ENCODE peak calls at places on chromosomes 11 and 22, in five cellular contexts. One of them, this sample, is unnamed.

GRCh38 chr22:30572840-30573593 is 1.4 kb downstream of the GAL3ST1 start:
- DNase-seq in ovary: no peak
- DNase-seq in A549: peak; percentile 41
- DNase-seq in stomach: no peak
- DNase-seq in tibial nerve: no peak
- DNase-seq in this sample: peak; percentile 66

GRCh38 chr11:58513747-58514367 is 6.0 kb upstream of the OR5B21 start:
- DNase-seq in ovary: no peak
- DNase-seq in stomach: no peak
- DNase-seq in A549: peak; percentile 75
- DNase-seq in tibial nerve: peak; percentile 32
- DNase-seq in this sample: peak; percentile 14

GRCh38 chr22:31233001-31233400 is 20.9 kb downstream of the LIMK2 start:
- DNase-seq in tibial nerve: no peak
- DNase-seq in ovary: no peak
- DNase-seq in stomach: no peak
- DNase-seq in A549: no peak
- DNase-seq in this sample: no peak

GRCh38 chr22:43155789-43156188 is 4.4 kb downstream of the TSPO start:
- DNase-seq in ovary: no peak
- DNase-seq in tibial nerve: no peak
- DNase-seq in A549: no peak
- DNase-seq in stomach: no peak
- DNase-seq in this sample: no peak

GRCh38 chr22:44340271-44341239 is 27.8 kb upstream of the SHISAL1 start:
- DNase-seq in ovary: no peak
- DNase-seq in A549: no peak
- DNase-seq in tibial nerve: no peak
- DNase-seq in stomach: no peak
- DNase-seq in this sample: no peak

GRCh38 chr22:20021196-20022181 is 579 bp downstream of the TANGO2 start:
- DNase-seq in A549: no peak
- DNase-seq in stomach: peak; percentile 85
- DNase-seq in ovary: no peak
- DNase-seq in tibial nerve: peak; percentile 50
- DNase-seq in this sample: peak; percentile 42

GRCh38 chr11:96110302-96110701 is 186.4 kb upstream of the MTMR2 start:
- DNase-seq in A549: no peak
- DNase-seq in stomach: no peak
- DNase-seq in tibial nerve: no peak
- DNase-seq in ovary: no peak
- DNase-seq in this sample: no peak

GRCh38 chr11:122690801-122691649 is 35.5 kb downstream of the UBASH3B start:
- DNase-seq in A549: no peak
- DNase-seq in stomach: no peak
- DNase-seq in ovary: no peak
- DNase-seq in tibial nerve: peak; percentile 24
- DNase-seq in this sample: no peak

GRCh38 chr11:27812341-27812740 is 112.1 kb upstream of the BDNF start:
- DNase-seq in tibial nerve: no peak
- DNase-seq in A549: no peak
- DNase-seq in ovary: no peak
- DNase-seq in stomach: no peak
- DNase-seq in this sample: no peak

DNA sequence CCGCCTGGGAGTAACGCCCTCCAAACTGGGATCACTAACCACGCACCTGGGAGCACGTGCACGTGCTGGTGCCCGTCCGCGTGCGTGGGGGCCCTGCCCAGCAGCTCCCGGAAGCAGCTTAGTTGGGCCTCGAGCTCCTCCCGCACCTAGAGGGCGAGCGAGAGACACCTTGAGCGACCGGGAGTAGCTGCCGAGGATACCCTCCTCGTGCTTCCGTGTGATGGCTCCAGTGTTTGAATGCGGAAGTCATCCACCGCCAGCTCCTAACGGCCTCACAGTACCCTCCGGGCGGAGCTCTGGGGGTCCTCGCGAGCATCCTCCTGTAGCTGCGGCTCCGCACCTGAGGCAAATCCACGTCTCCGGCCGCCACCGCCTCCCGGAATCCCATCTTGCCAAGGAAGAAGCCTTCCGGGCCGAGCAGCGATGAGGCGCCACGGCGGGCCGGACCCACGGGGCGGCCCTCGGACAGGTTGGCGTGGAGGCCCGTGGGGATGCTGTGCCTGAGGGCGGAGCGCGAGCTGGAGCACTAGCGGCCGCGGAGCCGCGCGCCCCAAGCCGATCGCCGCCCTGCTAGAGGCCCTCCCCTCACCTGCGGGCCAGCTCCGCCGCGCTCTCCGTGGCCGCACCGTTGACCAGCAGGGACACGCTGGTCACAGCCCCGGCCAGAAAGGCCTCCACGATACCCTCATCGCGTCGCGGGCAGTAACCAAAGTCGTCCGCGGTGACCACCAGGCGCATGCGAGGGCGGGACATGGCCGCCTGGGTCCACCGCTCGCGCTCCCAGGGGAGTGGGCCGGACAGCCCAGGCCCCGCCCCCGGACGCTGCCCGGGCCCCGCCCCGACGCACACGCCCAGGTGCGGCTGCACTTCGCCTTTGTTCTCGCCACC is at the start of gene YDJC:
- DNase-seq in stomach: peak; percentile 96
- DNase-seq in ovary: peak; percentile 89
- DNase-seq in tibial nerve: peak; percentile 45
- DNase-seq in A549: peak; percentile 92
- DNase-seq in this sample: peak; percentile 97
- TF ChIP-seq POLR2A in stomach: no peak
- TF ChIP-seq POLR2A in ovary: peak; percentile 39
- TF ChIP-seq POLR2A in tibial nerve: peak; percentile 12
- TF ChIP-seq POLR2A in A549: peak; percentile 79
- TF ChIP-seq POLR2A in this sample: peak; percentile 77

GRCh38 chr22:26592368-26593015 is 2.6 kb upstream of the TPST2 start:
- DNase-seq in tibial nerve: no peak
- DNase-seq in A549: no peak
- DNase-seq in ovary: no peak
- DNase-seq in stomach: peak; percentile 26
- DNase-seq in this sample: peak; percentile 63
- TF ChIP-seq EP300 in tibial nerve: no peak
- TF ChIP-seq EP300 in A549: no peak
- TF ChIP-seq EP300 in ovary: no peak
- TF ChIP-seq EP300 in stomach: no peak
- TF ChIP-seq EP300 in this sample: no peak

DNA sequence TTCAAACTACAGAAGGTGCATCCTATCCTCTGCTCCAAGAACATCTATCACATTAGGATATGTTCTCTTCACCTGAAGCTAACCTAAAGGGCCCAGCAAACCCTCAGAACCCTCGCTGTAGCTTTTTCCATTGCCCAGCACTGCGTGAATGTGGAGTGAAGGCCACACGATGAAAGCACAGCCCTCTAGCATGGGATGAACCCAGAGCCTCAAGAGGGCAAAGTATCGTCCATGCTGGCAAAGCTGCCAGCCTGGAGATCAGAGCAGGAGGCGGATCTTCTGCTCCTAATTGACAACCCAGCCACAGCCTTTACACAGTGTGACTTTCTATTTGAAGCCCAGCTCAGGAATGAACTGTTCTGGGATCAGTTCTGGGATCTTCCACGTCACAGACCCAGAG is 65.1 kb upstream of the USP47 start:
- DNase-seq in stomach: no peak
- DNase-seq in tibial nerve: no peak
- DNase-seq in ovary: no peak
- DNase-seq in A549: no peak
- DNase-seq in this sample: no peak
- TF ChIP-seq CTCF in stomach: no peak
- TF ChIP-seq CTCF in tibial nerve: no peak
- TF ChIP-seq CTCF in ovary: no peak
- TF ChIP-seq CTCF in A549: no peak
- TF ChIP-seq CTCF in this sample: no peak

DNA sequence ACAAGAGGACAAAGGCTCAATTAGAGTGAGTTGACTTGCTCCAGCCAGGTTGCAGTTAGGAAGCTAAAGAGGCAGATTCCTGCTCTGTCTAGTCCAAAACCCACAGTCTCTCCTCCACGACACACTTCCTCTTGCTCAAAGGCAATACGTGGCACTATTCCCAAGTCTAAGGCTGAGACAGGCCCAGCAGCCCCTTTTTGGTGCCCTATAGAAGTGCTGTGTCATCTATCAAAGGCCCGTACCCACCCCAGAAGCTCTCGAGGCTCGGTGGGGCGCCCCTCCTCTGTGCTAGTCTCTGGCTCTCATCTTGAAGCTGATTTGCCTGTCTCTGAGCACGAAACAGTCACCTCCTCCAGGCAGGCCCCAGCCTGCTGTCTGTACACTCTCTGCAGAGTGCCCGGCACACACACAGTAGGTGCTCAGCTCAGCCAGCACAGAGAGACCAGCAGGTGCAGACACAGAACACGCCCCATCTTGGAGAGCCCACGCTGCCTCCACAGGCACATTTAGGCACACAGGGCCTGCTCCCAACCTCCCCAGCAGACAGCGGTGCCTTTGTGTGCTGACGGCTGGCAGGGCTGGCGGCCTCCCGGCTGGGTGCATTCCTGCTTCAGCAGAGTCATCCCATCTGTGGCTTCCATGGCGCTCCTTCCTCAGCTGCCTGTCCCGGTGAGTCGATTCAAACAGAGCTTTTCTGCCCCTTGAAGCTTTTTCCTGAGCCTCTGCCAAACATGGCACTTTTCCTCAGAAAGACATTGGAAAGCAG is 52.7 kb downstream of the MYH9 start:
- DNase-seq in A549: no peak
- DNase-seq in stomach: no peak
- DNase-seq in tibial nerve: no peak
- DNase-seq in ovary: no peak
- DNase-seq in this sample: no peak
- TF ChIP-seq POLR2A in A549: no peak
- TF ChIP-seq POLR2A in stomach: no peak
- TF ChIP-seq POLR2A in tibial nerve: no peak
- TF ChIP-seq POLR2A in ovary: no peak
- TF ChIP-seq POLR2A in this sample: no peak

GRCh38 chr11:46106530-46107407 is 14.5 kb downstream of the PHF21A start:
- DNase-seq in ovary: no peak
- DNase-seq in stomach: no peak
- DNase-seq in tibial nerve: no peak
- DNase-seq in A549: no peak
- DNase-seq in this sample: no peak
- TF ChIP-seq EP300 in ovary: no peak
- TF ChIP-seq EP300 in stomach: no peak
- TF ChIP-seq EP300 in tibial nerve: no peak
- TF ChIP-seq EP300 in A549: no peak
- TF ChIP-seq EP300 in this sample: no peak

GRCh38 chr11:63903884-63904283 is 13.1 kb downstream of the RCOR2 start:
- DNase-seq in A549: no peak
- DNase-seq in ovary: no peak
- DNase-seq in stomach: no peak
- DNase-seq in tibial nerve: no peak
- DNase-seq in this sample: no peak

GRCh38 chr11:63905179-63905578 is 11.8 kb downstream of the RCOR2 start:
- DNase-seq in stomach: no peak
- DNase-seq in tibial nerve: no peak
- DNase-seq in A549: no peak
- DNase-seq in ovary: no peak
- DNase-seq in this sample: no peak

GRCh38 chr11:63897459-63898156 is 19.4 kb downstream of the RCOR2 start:
- DNase-seq in tibial nerve: no peak
- DNase-seq in ovary: no peak
- DNase-seq in A549: no peak
- DNase-seq in stomach: no peak
- DNase-seq in this sample: no peak

GRCh38 chr11:63904743-63905142 is 12.2 kb downstream of the RCOR2 start:
- DNase-seq in ovary: no peak
- DNase-seq in A549: no peak
- DNase-seq in tibial nerve: no peak
- DNase-seq in stomach: no peak
- DNase-seq in this sample: no peak

GRCh38 chr11:63901660-63902059 is 15.3 kb downstream of the RCOR2 start:
- DNase-seq in A549: peak; percentile 62
- DNase-seq in stomach: no peak
- DNase-seq in ovary: no peak
- DNase-seq in tibial nerve: no peak
- DNase-seq in this sample: no peak
- TF ChIP-seq CTCF in A549: peak; percentile 22
- TF ChIP-seq CTCF in stomach: no peak
- TF ChIP-seq CTCF in ovary: no peak
- TF ChIP-seq CTCF in tibial nerve: no peak
- TF ChIP-seq CTCF in this sample: no peak

DNA sequence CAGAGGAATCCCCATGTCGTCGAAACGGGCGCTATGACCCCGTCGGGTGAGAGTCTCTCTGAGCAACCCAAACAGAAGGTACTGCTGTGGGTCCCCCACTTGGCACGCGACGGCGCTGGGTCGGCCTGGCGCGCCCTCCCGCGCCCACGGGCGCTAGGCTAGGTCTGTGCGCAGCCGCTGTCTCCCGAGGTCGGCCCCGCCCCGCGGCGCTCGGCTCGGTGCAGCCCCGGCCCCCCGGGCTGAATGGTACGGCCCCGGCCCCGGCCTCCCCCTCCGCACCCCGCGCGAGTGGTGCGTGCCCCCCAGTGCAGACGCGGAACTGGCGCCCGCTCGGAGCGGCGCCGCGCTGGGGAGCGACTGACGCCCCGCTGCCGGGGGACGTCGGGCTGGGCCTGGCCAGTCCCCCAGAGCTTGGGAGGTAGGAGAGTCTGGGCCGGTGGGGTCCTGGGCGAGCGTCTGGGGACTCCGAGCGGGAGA is at the start of gene MADD:
- DNase-seq in ovary: peak; percentile 87
- DNase-seq in tibial nerve: peak; percentile 64
- DNase-seq in A549: peak; percentile 80
- DNase-seq in stomach: peak; percentile 89
- DNase-seq in this sample: peak; percentile 90
- TF ChIP-seq POLR2A in ovary: peak; percentile 68
- TF ChIP-seq POLR2A in tibial nerve: peak; percentile 73
- TF ChIP-seq POLR2A in A549: peak; percentile 49
- TF ChIP-seq POLR2A in stomach: no peak
- TF ChIP-seq POLR2A in this sample: peak; percentile 76

DNA sequence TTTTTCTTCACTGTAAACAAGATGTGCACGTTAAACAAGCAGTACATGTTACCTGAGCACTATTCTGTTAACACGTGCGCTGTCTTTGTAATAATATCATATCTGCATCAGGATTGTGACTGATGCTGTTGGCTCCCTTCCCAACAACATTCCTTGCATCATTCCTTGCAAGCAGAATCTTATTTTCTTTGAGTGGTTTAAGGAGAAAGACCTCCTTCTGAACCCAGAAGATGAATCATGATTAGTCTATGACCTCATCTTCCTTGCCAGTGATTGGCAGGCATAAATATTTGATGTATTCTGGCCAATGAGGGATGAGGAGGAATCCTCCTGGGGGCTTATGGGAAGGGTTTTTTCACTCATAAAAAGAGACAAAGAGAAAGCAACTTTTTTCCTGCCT is 46.2 kb downstream of the C11orf71 start:
- DNase-seq in A549: peak; percentile 59
- DNase-seq in tibial nerve: no peak
- DNase-seq in ovary: no peak
- DNase-seq in stomach: no peak
- DNase-seq in this sample: no peak
- TF ChIP-seq EP300 in A549: no peak
- TF ChIP-seq EP300 in tibial nerve: no peak
- TF ChIP-seq EP300 in ovary: no peak
- TF ChIP-seq EP300 in stomach: no peak
- TF ChIP-seq EP300 in this sample: no peak

GRCh38 chr11:35362571-35362980 is 56.8 kb downstream of the SLC1A2 start:
- DNase-seq in A549: no peak
- DNase-seq in ovary: no peak
- DNase-seq in stomach: no peak
- DNase-seq in tibial nerve: no peak
- DNase-seq in this sample: no peak
- TF ChIP-seq CTCF in A549: no peak
- TF ChIP-seq CTCF in ovary: no peak
- TF ChIP-seq CTCF in stomach: no peak
- TF ChIP-seq CTCF in tibial nerve: no peak
- TF ChIP-seq CTCF in this sample: no peak